ENCODE peak calls at places on chromosomes 2 and 18, in nine cellular contexts. One of them, this sample, is unnamed. For H3K4me1, the result is how much of the 10 kb centered on the place peaks cover.

GRCh38 chr2:79929624-79930023 is 374.9 kb downstream of the LRRTM1 start:
- DNase-seq in transverse colon: no peak
- DNase-seq in heart left ventricle: no peak
- DNase-seq in adrenal gland: no peak
- DNase-seq in body of pancreas: no peak
- DNase-seq in right lobe of liver: no peak
- DNase-seq in sigmoid colon: no peak
- DNase-seq in gastrocnemius medialis: no peak
- DNase-seq in H1: no peak
- DNase-seq in this sample: no peak

GRCh38 chr2:121649652-121650553 is 641 bp upstream of the CLASP1 start:
- DNase-seq in right lobe of liver: peak
- DNase-seq in transverse colon: peak
- DNase-seq in body of pancreas: peak
- DNase-seq in adrenal gland: peak
- DNase-seq in gastrocnemius medialis: peak
- DNase-seq in sigmoid colon: peak
- DNase-seq in H1: peak
- DNase-seq in heart left ventricle: peak
- DNase-seq in this sample: peak

GRCh38 chr2:96927420-96928171 is 57.7 kb upstream of the SEMA4C start:
- DNase-seq in body of pancreas: no peak
- DNase-seq in transverse colon: peak
- DNase-seq in adrenal gland: no peak
- DNase-seq in sigmoid colon: peak
- DNase-seq in gastrocnemius medialis: peak
- DNase-seq in H1: no peak
- DNase-seq in heart left ventricle: peak
- DNase-seq in right lobe of liver: no peak
- DNase-seq in this sample: peak

GRCh38 chr18:46787674-46788073 is 30.8 kb upstream of the ST8SIA5 start:
- DNase-seq in heart left ventricle: no peak
- DNase-seq in sigmoid colon: no peak
- DNase-seq in transverse colon: no peak
- DNase-seq in H1: peak
- DNase-seq in adrenal gland: no peak
- DNase-seq in body of pancreas: no peak
- DNase-seq in gastrocnemius medialis: no peak
- DNase-seq in right lobe of liver: no peak
- DNase-seq in this sample: no peak

GRCh38 chr2:226495466-226496161 is 304.0 kb downstream of the IRS1 start:
- DNase-seq in gastrocnemius medialis: no peak
- DNase-seq in right lobe of liver: no peak
- DNase-seq in sigmoid colon: no peak
- DNase-seq in transverse colon: no peak
- DNase-seq in H1: no peak
- DNase-seq in body of pancreas: no peak
- DNase-seq in adrenal gland: no peak
- DNase-seq in heart left ventricle: no peak
- DNase-seq in this sample: no peak

GRCh38 chr2:126850951-126851350 is 47.7 kb upstream of the TEX51 start:
- DNase-seq in H1: no peak
- DNase-seq in heart left ventricle: no peak
- DNase-seq in transverse colon: no peak
- DNase-seq in sigmoid colon: no peak
- DNase-seq in gastrocnemius medialis: no peak
- DNase-seq in body of pancreas: no peak
- DNase-seq in right lobe of liver: no peak
- DNase-seq in adrenal gland: no peak
- DNase-seq in this sample: no peak

GRCh38 chr2:107529146-107529545 is 297.5 kb upstream of the RGPD4 start:
- DNase-seq in gastrocnemius medialis: no peak
- DNase-seq in transverse colon: no peak
- DNase-seq in H1: no peak
- DNase-seq in sigmoid colon: no peak
- DNase-seq in heart left ventricle: peak
- DNase-seq in right lobe of liver: no peak
- DNase-seq in body of pancreas: no peak
- DNase-seq in adrenal gland: no peak
- DNase-seq in this sample: no peak

GRCh38 chr2:188244383-188244782 is 47.3 kb upstream of the GULP1 start:
- DNase-seq in gastrocnemius medialis: no peak
- DNase-seq in transverse colon: no peak
- DNase-seq in right lobe of liver: no peak
- DNase-seq in H1: no peak
- DNase-seq in heart left ventricle: no peak
- DNase-seq in adrenal gland: no peak
- DNase-seq in sigmoid colon: no peak
- DNase-seq in body of pancreas: no peak
- DNase-seq in this sample: no peak

GRCh38 chr2:24924266-24924665 is 4.2 kb upstream of the ADCY3 start:
- DNase-seq in gastrocnemius medialis: no peak
- DNase-seq in right lobe of liver: no peak
- DNase-seq in heart left ventricle: no peak
- DNase-seq in adrenal gland: no peak
- DNase-seq in transverse colon: no peak
- DNase-seq in sigmoid colon: no peak
- DNase-seq in body of pancreas: no peak
- DNase-seq in H1: no peak
- DNase-seq in this sample: peak

GRCh38 chr2:166031054-166031453 is 77.5 kb upstream of the TTC21B start:
- DNase-seq in right lobe of liver: no peak
- DNase-seq in body of pancreas: no peak
- DNase-seq in H1: no peak
- DNase-seq in adrenal gland: no peak
- DNase-seq in heart left ventricle: no peak
- DNase-seq in sigmoid colon: no peak
- DNase-seq in gastrocnemius medialis: no peak
- DNase-seq in transverse colon: no peak
- DNase-seq in this sample: no peak

GRCh38 chr18:5626130-5626880 is 82.5 kb upstream of the EPB41L3 start:
- DNase-seq in body of pancreas: no peak
- DNase-seq in adrenal gland: no peak
- DNase-seq in right lobe of liver: no peak
- DNase-seq in H1: no peak
- DNase-seq in transverse colon: no peak
- DNase-seq in sigmoid colon: no peak
- DNase-seq in gastrocnemius medialis: no peak
- DNase-seq in heart left ventricle: no peak
- DNase-seq in this sample: no peak

GRCh38 chr18:60826346-60826745 is 453.8 kb upstream of the MC4R start:
- DNase-seq in sigmoid colon: no peak
- DNase-seq in body of pancreas: no peak
- DNase-seq in adrenal gland: no peak
- DNase-seq in heart left ventricle: no peak
- DNase-seq in right lobe of liver: no peak
- DNase-seq in gastrocnemius medialis: no peak
- DNase-seq in transverse colon: no peak
- DNase-seq in H1: no peak
- DNase-seq in this sample: no peak

GRCh38 chr2:42794271-42795046 is 2.1 kb upstream of the HAAO start:
- DNase-seq in body of pancreas: peak
- DNase-seq in sigmoid colon: no peak
- DNase-seq in transverse colon: peak
- DNase-seq in adrenal gland: no peak
- DNase-seq in gastrocnemius medialis: no peak
- DNase-seq in heart left ventricle: no peak
- DNase-seq in right lobe of liver: peak
- DNase-seq in H1: no peak
- DNase-seq in this sample: peak

GRCh38 chr2:225282858-225283693 is 116.4 kb upstream of the NYAP2 start:
- DNase-seq in H1: no peak
- DNase-seq in sigmoid colon: no peak
- DNase-seq in heart left ventricle: no peak
- DNase-seq in transverse colon: no peak
- DNase-seq in right lobe of liver: no peak
- DNase-seq in body of pancreas: peak
- DNase-seq in adrenal gland: peak
- DNase-seq in gastrocnemius medialis: no peak
- DNase-seq in this sample: no peak

GRCh38 chr2:121052023-121052422 is 233.0 kb downstream of the TFCP2L1 start:
- DNase-seq in sigmoid colon: no peak
- DNase-seq in heart left ventricle: no peak
- DNase-seq in adrenal gland: peak
- DNase-seq in H1: no peak
- DNase-seq in gastrocnemius medialis: no peak
- DNase-seq in transverse colon: no peak
- DNase-seq in right lobe of liver: no peak
- DNase-seq in body of pancreas: no peak
- DNase-seq in this sample: no peak

GRCh38 chr2:200102971-200103370 is 147.6 kb downstream of the MAIP1 start:
- DNase-seq in body of pancreas: no peak
- DNase-seq in H1: no peak
- DNase-seq in adrenal gland: no peak
- DNase-seq in heart left ventricle: no peak
- DNase-seq in gastrocnemius medialis: no peak
- DNase-seq in transverse colon: no peak
- DNase-seq in sigmoid colon: no peak
- DNase-seq in right lobe of liver: no peak
- DNase-seq in this sample: no peak

GRCh38 chr2:44817673-44818335 is 123.7 kb upstream of the SIX3 start:
- DNase-seq in H1: no peak
- DNase-seq in right lobe of liver: no peak
- DNase-seq in body of pancreas: no peak
- DNase-seq in gastrocnemius medialis: no peak
- DNase-seq in transverse colon: no peak
- DNase-seq in sigmoid colon: no peak
- DNase-seq in adrenal gland: no peak
- DNase-seq in heart left ventricle: no peak
- DNase-seq in this sample: no peak

GRCh38 chr2:21779786-21780185 is 656.0 kb downstream of the TDRD15 start:
- DNase-seq in sigmoid colon: no peak
- DNase-seq in heart left ventricle: no peak
- DNase-seq in H1: no peak
- DNase-seq in adrenal gland: no peak
- DNase-seq in transverse colon: no peak
- DNase-seq in right lobe of liver: no peak
- DNase-seq in body of pancreas: no peak
- DNase-seq in gastrocnemius medialis: no peak
- DNase-seq in this sample: no peak

GRCh38 chr2:1373794-1374193 is 39.5 kb upstream of the TPO start:
- DNase-seq in H1: no peak
- DNase-seq in gastrocnemius medialis: no peak
- DNase-seq in adrenal gland: no peak
- DNase-seq in transverse colon: no peak
- DNase-seq in right lobe of liver: no peak
- DNase-seq in heart left ventricle: peak
- DNase-seq in sigmoid colon: no peak
- DNase-seq in body of pancreas: no peak
- DNase-seq in this sample: no peak

GRCh38 chr18:37533647-37534565 is 31.7 kb downstream of the CELF4 start:
- DNase-seq in adrenal gland: no peak
- DNase-seq in right lobe of liver: peak
- DNase-seq in transverse colon: no peak
- DNase-seq in H1: no peak
- DNase-seq in sigmoid colon: no peak
- DNase-seq in heart left ventricle: no peak
- DNase-seq in body of pancreas: no peak
- DNase-seq in gastrocnemius medialis: no peak
- DNase-seq in this sample: no peak
- TF ChIP-seq CTCF in adrenal gland: no peak
- TF ChIP-seq CTCF in right lobe of liver: no peak
- TF ChIP-seq CTCF in transverse colon: no peak
- TF ChIP-seq CTCF in H1: peak
- TF ChIP-seq CTCF in sigmoid colon: no peak
- TF ChIP-seq CTCF in heart left ventricle: no peak
- TF ChIP-seq CTCF in body of pancreas: no peak
- TF ChIP-seq CTCF in gastrocnemius medialis: no peak
- TF ChIP-seq CTCF in this sample: no peak

DNA sequence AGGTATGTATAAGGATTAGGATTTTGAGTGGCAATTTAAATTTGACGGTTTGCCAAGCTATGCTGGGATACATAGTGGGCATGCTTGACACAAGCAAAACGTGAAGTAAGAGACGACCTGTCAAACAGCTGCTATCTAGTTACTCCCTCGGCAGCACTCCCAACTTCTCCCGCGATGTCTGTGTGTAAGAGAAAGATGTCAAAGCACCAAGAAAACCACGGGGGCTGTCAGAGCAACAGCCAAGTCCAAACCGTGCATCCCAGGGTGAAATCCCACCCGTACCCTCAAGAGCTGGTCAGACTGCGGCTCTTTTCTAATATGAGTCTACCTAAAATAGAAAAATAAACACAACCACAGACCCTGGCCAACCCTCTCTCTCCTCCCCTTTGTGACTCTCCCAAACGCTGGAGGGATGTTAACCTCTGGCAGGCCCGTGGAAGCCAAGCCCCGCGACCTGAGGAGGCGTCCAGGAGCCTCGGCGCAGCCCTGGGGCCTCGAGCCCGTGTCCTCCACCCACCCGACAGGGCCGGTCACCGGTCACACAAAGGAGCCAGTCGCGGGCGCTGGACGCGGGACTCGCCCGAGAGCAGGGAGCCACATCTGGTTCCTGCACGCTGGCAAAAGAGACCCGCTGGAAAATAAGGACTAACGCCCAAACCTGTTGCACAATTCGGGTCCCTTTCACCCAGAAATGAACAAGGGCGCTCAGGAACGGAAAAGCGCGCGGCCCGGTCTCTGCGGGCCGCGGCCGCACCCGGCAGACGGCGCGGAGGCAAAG is 983 bp downstream of the SESTD1 start:
- DNase-seq in adrenal gland: peak
- DNase-seq in heart left ventricle: peak
- DNase-seq in H1: peak
- DNase-seq in transverse colon: peak
- DNase-seq in right lobe of liver: peak
- DNase-seq in body of pancreas: peak
- DNase-seq in gastrocnemius medialis: peak
- DNase-seq in sigmoid colon: peak
- DNase-seq in this sample: peak
- TF ChIP-seq POLR2A in adrenal gland: no peak
- TF ChIP-seq POLR2A in heart left ventricle: no peak
- TF ChIP-seq POLR2A in H1: no peak
- TF ChIP-seq POLR2A in transverse colon: peak
- TF ChIP-seq POLR2A in right lobe of liver: no peak
- TF ChIP-seq POLR2A in body of pancreas: no peak
- TF ChIP-seq POLR2A in gastrocnemius medialis: no peak
- TF ChIP-seq POLR2A in sigmoid colon: no peak
- TF ChIP-seq POLR2A in this sample: no peak

DNA sequence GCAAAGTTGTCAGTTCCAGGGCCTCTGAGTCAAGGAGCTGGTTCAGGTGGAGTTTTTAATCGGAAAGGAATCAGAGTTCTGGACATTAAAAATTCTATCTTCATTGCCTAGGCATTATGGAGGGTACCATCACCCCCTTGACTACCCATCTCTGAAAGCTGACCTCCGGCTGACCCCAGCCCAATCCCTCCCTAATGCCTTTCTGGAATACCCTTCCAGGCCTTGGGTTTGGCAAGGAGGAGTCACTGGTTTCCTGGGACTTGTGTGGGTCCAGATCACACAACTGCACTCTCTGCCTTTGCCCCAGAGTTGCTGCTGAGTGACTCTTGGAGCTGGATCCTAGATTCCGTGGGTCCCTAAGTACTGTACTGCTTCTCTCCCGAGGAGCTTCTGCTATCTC is 1.0 kb upstream of the OSR1 start:
- DNase-seq in transverse colon: no peak
- DNase-seq in sigmoid colon: no peak
- DNase-seq in gastrocnemius medialis: no peak
- DNase-seq in H1: no peak
- DNase-seq in body of pancreas: no peak
- DNase-seq in adrenal gland: no peak
- DNase-seq in right lobe of liver: no peak
- DNase-seq in heart left ventricle: no peak
- DNase-seq in this sample: no peak
- H3K4me1 ChIP-seq in transverse colon: under half
- H3K4me1 ChIP-seq in sigmoid colon: under half
- H3K4me1 ChIP-seq in gastrocnemius medialis: under half
- H3K4me1 ChIP-seq in H1: under half
- H3K4me1 ChIP-seq in body of pancreas: under half
- H3K4me1 ChIP-seq in adrenal gland: under half
- H3K4me1 ChIP-seq in right lobe of liver: under half
- H3K4me1 ChIP-seq in heart left ventricle: under half
- H3K4me1 ChIP-seq in this sample: under half

GRCh38 chr18:78999939-79000338 is 20.3 kb downstream of the SALL3 start:
- DNase-seq in H1: no peak
- DNase-seq in sigmoid colon: no peak
- DNase-seq in transverse colon: no peak
- DNase-seq in right lobe of liver: no peak
- DNase-seq in adrenal gland: no peak
- DNase-seq in heart left ventricle: no peak
- DNase-seq in gastrocnemius medialis: no peak
- DNase-seq in body of pancreas: no peak
- DNase-seq in this sample: no peak
- TF ChIP-seq CTCF in H1: no peak
- TF ChIP-seq CTCF in sigmoid colon: no peak
- TF ChIP-seq CTCF in transverse colon: no peak
- TF ChIP-seq CTCF in right lobe of liver: no peak
- TF ChIP-seq CTCF in adrenal gland: no peak
- TF ChIP-seq CTCF in heart left ventricle: no peak
- TF ChIP-seq CTCF in gastrocnemius medialis: no peak
- TF ChIP-seq CTCF in body of pancreas: no peak
- TF ChIP-seq CTCF in this sample: no peak

This sample was measured in ovary.